ENCODE peak calls at places on chromosomes 5 and 9, in four cellular contexts. D is heart right ventricle, X is right cardiac atrium, Z is psoas muscle. R is an unnamed sample.

GRCh38 chr5:181035991-181036815 is 3.9 kb upstream of the BTNL9 start:
- ATAC-seq in X (no peak), Z (no peak), D (no peak), R (no peak)

GRCh38 chr5:111694183-111694582 is 62.8 kb downstream of the NREP start:
- ATAC-seq in Z (no peak), D (no peak), X (no peak), R (peak; percentile 65)

GRCh38 chr9:21096172-21096900 is 18.6 kb upstream of the IFNB1 start:
- ATAC-seq in X (peak; percentile 75), Z (peak; percentile 80), D (peak; percentile 78), R (peak; percentile 68)

GRCh38 chr9:133423216-133423615 is 1.0 kb downstream of the ADAMTS13 start:
- ATAC-seq in X (no peak), Z (no peak), D (no peak), R (no peak)

GRCh38 chr9:135515083-135515511 is 6.1 kb upstream of the LCN1 start:
- ATAC-seq in X (no peak), Z (no peak), D (no peak), R (no peak)

GRCh38 chr9:100359057-100359456 is 6.3 kb upstream of the TEX10 start:
- ATAC-seq in X (no peak), D (no peak), Z (no peak), R (no peak)

GRCh38 chr5:137432376-137432775 is 66.8 kb downstream of the SPOCK1 start:
- ATAC-seq in Z (no peak), X (no peak), D (no peak), R (no peak)

GRCh38 chr5:78964889-78965288 is 20.2 kb downstream of the ARSB start:
- ATAC-seq in Z (peak; percentile 81), X (peak; percentile 83), D (peak; percentile 81), R (no peak)

GRCh38 chr9:37575511-37575914 is 667 bp downstream of the FBXO10 start:
- ATAC-seq in Z (peak; percentile 33), X (peak; percentile 7), D (peak; percentile 22), R (peak; percentile 5)

GRCh38 chr9:69339620-69340019 is 14.6 kb downstream of the ENTREP1 start:
- ATAC-seq in X (peak; percentile 57), D (no peak), Z (peak; percentile 33), R (no peak)

GRCh38 chr5:116521173-116521872 is 53.3 kb downstream of the SEMA6A start:
- ATAC-seq in Z (peak; percentile 46), X (peak; percentile 80), D (peak; percentile 73), R (peak; percentile 72)

GRCh38 chr9:125889524-125890473 is 142.6 kb downstream of the PBX3 start:
- ATAC-seq in D (peak; percentile 86), Z (peak; percentile 63), X (peak; percentile 71), R (peak; percentile 58)

GRCh38 chr9:93288891-93289883 is 105.2 kb downstream of the WNK2 start:
- ATAC-seq in Z (peak; percentile 76), D (no peak), X (peak; percentile 25), R (no peak)

GRCh38 chr9:14277202-14277601 is 36.7 kb downstream of the NFIB start:
- ATAC-seq in Z (peak; percentile 52), X (peak; percentile 38), D (peak; percentile 17), R (peak; percentile 16)

GRCh38 chr5:66560371-66560770 is 35.8 kb upstream of the MAST4 start:
- ATAC-seq in Z (no peak), X (no peak), D (no peak), R (no peak)

GRCh38 chr5:138369249-138369648 is 16.8 kb downstream of the KDM3B start:
- ATAC-seq in X (peak; percentile 9), Z (peak; percentile 23), D (no peak), R (no peak)

GRCh38 chr9:82993856-82994605 is 68.9 kb downstream of the RASEF start:
- ATAC-seq in D (no peak), X (no peak), Z (no peak), R (no peak)

GRCh38 chr5:132675936-132676689 is 2.3 kb downstream of the IL4 start:
- ATAC-seq in D (no peak), Z (no peak), X (no peak), R (no peak)

DNA sequence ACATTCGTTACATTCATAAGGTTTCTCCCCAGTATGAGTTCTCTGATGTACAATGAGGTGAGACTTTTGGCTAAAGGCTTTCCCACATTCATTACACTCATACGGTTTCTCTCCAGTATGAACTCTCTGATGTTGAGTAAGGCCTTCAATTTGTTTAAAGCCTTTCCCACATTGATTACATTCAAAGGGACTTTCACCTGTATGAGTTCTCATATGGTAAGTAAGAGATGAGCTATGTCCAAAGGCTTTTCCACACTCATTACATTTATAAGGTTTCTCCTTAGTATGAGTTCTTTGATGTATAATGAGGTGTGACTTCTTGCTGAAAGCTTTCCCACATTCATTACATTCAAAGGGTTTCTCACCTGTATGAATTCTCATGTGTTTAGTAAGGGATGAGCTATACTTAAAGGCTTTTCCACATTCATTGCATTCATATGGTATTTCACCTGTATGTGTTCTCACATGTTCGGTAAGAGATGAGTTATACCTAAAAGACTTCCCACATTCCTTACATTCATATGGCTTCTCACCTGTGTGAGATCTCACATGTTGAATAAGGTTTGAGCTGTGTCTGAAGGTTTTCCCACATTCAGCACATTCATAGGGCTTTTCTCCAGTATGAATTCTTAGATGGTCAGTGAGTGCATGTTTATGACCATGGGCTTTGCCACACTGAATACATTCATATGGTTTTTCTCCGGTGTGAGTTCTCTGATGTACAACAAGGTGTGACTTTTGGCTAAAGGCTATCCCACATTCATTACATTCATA is 13.5 kb downstream of the ZFP37 start:
- ATAC-seq in Z (no peak), D (no peak), X (no peak), R (no peak)
- H3K9me3 ChIP-seq in Z (peaks cover 100% of the 10 kb centered on the region), D (peaks cover 21% of the 10 kb centered on the region), X (peaks cover 3% of the 10 kb centered on the region), R (peaks cover 13% of the 10 kb centered on the region)

GRCh38 chr9:2302606-2303005 is 287.5 kb downstream of the SMARCA2 start:
- ATAC-seq in Z (no peak), X (no peak), D (no peak), R (no peak)
- H3K9me3 ChIP-seq in Z (no peaks in the 10 kb centered on the region), X (no peaks in the 10 kb centered on the region), D (no peaks in the 10 kb centered on the region), R (no peaks in the 10 kb centered on the region)

GRCh38 chr5:72882989-72883388 is 66.5 kb downstream of the TNPO1 start:
- ATAC-seq in Z (no peak), X (no peak), D (no peak), R (no peak)
- H3K9me3 ChIP-seq in Z (no peaks in the 10 kb centered on the region), X (no peaks in the 10 kb centered on the region), D (no peaks in the 10 kb centered on the region), R (no peaks in the 10 kb centered on the region)

DNA sequence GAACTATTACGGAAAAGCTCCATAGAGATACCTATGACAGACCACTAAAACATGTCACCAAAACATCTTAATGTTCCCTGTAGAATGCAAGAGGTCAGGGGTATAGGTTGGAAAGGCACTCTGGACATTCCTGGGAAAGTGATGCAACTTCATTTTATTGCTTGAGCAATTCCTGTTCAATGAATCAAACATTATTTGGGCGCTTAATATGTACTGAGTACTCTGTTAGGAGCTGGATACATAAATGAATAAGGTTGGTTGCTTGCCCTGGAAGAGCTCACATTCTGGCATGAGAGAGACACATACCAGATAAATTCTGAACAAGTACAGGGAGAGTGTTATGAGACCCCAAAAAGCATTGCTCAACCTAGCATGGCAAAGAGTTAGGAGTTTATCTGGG is 408.9 kb upstream of the DMAC1 start:
- ATAC-seq in Z (no peak), X (no peak), D (no peak), R (no peak)
- H3K9me3 ChIP-seq in Z (no peaks in the 10 kb centered on the region), X (no peaks in the 10 kb centered on the region), D (no peaks in the 10 kb centered on the region), R (no peaks in the 10 kb centered on the region)

DNA sequence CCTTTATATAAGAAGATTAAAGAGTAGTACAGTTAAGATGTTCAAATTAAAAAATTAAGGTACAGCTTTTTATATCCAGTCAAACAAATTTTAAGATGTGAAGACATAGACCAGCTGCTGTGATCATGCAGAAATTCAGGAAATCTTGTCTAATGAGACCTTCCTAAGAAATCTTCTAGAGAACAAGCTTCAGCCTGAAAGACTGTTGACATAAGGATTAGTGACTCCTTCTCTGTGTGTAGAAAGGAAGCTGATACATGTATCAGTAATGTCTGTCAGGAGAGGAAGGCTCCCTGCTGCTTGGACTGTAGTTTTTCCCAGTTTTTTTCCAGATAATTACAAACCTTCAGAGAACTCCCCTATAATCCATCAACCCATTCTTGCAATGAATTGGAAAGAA is 75.8 kb upstream of the PCSK5 start:
- ATAC-seq in Z (no peak), D (no peak), X (no peak), R (no peak)
- H3K9me3 ChIP-seq in Z (peaks cover 37% of the 10 kb centered on the region), D (no peaks in the 10 kb centered on the region), X (no peaks in the 10 kb centered on the region), R (peaks cover 68% of the 10 kb centered on the region)

R was measured in gastroesophageal sphincter.